ENCODE peak calls at places on chromosomes 5 and 9, in six cellular contexts. E, G, T, Y, N and X are unnamed samples.
A peak's percentile ranks its signal among the peaks of the same experiment; 100 is the strongest.

GRCh38 chr5:133635051-133635450 is 22.7 kb upstream of the FSTL4 start:
- DNase-seq in E (no peak), G (no peak), T (peak; percentile 72), Y (no peak), N (peak; percentile 67), X (no peak)

GRCh38 chr5:27010646-27011045 is 27.7 kb downstream of the CDH9 start:
- DNase-seq in E (no peak), G (no peak), T (no peak), Y (no peak), N (no peak), X (no peak)

GRCh38 chr5:139050432-139050831 is 147.7 kb downstream of the SIL1 start:
- DNase-seq in E (no peak), G (no peak), T (peak; percentile 22), Y (no peak), N (no peak), X (no peak)

GRCh38 chr9:34742710-34743109 is 32.8 kb upstream of the CCL21 start:
- DNase-seq in E (no peak), G (no peak), T (no peak), Y (no peak), N (no peak), X (no peak)

GRCh38 chr5:133944263-133945230 is 23.9 kb downstream of the C5orf15 start:
- DNase-seq in E (peak; percentile 87), G (no peak), T (peak; percentile 87), Y (peak; percentile 65), N (peak; percentile 62), X (no peak)

GRCh38 chr5:106530150-106530549 is 1140.6 kb downstream of the EFNA5 start:
- DNase-seq in E (no peak), G (no peak), T (no peak), Y (no peak), N (no peak), X (no peak)

GRCh38 chr9:135130266-135130976 is 43.0 kb downstream of the OLFM1 start:
- DNase-seq in E (no peak), G (no peak), T (peak; percentile 82), Y (no peak), N (peak; percentile 24), X (peak; percentile 56)

GRCh38 chr5:65625743-65626142 is 916 bp downstream of the SHLD3 start:
- DNase-seq in E (peak; percentile 13), G (no peak), T (no peak), Y (no peak), N (no peak), X (no peak)

GRCh38 chr9:110939573-110939972 is 98.7 kb downstream of the LPAR1 start:
- DNase-seq in E (no peak), G (no peak), T (no peak), Y (no peak), N (no peak), X (no peak)

GRCh38 chr9:133877967-133878366 is 114.2 kb downstream of the VAV2 start:
- DNase-seq in E (no peak), G (no peak), T (no peak), Y (peak; percentile 6), N (no peak), X (no peak)

GRCh38 chr5:168106008-168106761 is 185.3 kb upstream of the WWC1 start:
- DNase-seq in E (no peak), G (no peak), T (no peak), Y (no peak), N (no peak), X (no peak)

GRCh38 chr5:30991462-30991861 is 202.0 kb upstream of the CDH6 start:
- DNase-seq in E (no peak), G (no peak), T (no peak), Y (no peak), N (no peak), X (no peak)

GRCh38 chr9:107029146-107029545 is 166.2 kb downstream of the ZNF462 start:
- DNase-seq in E (no peak), G (no peak), T (no peak), Y (peak; percentile 83), N (no peak), X (no peak)

GRCh38 chr9:15306068-15306756 is 804 bp downstream of the TTC39B start:
- DNase-seq in E (peak; percentile 73), G (peak; percentile 20), T (no peak), Y (no peak), N (peak; percentile 36), X (peak; percentile 89)

GRCh38 chr5:151234476-151235238 is 10.8 kb upstream of the CCDC69 start:
- DNase-seq in E (no peak), G (no peak), T (no peak), Y (no peak), N (no peak), X (peak; percentile 79)

GRCh38 chr5:169808118-169808581 is 171.1 kb downstream of the DOCK2 start:
- DNase-seq in E (peak; percentile 81), G (no peak), T (peak; percentile 10), Y (no peak), N (no peak), X (no peak)

GRCh38 chr5:54520438-54520846 is 2.9 kb downstream of the SNX18 start:
- DNase-seq in E (peak; percentile 32), G (no peak), T (peak; percentile 70), Y (no peak), N (peak; percentile 45), X (peak; percentile 46)

GRCh38 chr9:130833324-130833990 is 1.6 kb upstream of the ABL1 start:
- DNase-seq in E (no peak), G (no peak), T (no peak), Y (peak; percentile 27), N (no peak), X (no peak)

GRCh38 chr9:1216532-1216931 is 166.4 kb downstream of the DMRT2 start:
- DNase-seq in E (no peak), G (no peak), T (no peak), Y (no peak), N (no peak), X (no peak)

GRCh38 chr5:14038341-14038959 is 94.0 kb upstream of the DNAH5 start:
- DNase-seq in E (no peak), G (no peak), T (no peak), Y (no peak), N (peak; percentile 34), X (no peak)

GRCh38 chr5:166907314-166907713 is 1384.1 kb upstream of the WWC1 start:
- DNase-seq in E (no peak), G (no peak), T (no peak), Y (no peak), N (peak; percentile 89), X (no peak)

GRCh38 chr5:171984748-171985419 is 21.6 kb downstream of the FBXW11 start:
- DNase-seq in E (no peak), G (no peak), T (peak; percentile 37), Y (no peak), N (peak; percentile 18), X (no peak)

GRCh38 chr5:75335952-75336624 is 932 bp upstream of the HMGCR start:
- DNase-seq in E (peak; percentile 62), G (no peak), T (peak; percentile 88), Y (peak; percentile 63), N (peak; percentile 62), X (no peak)

DNA sequence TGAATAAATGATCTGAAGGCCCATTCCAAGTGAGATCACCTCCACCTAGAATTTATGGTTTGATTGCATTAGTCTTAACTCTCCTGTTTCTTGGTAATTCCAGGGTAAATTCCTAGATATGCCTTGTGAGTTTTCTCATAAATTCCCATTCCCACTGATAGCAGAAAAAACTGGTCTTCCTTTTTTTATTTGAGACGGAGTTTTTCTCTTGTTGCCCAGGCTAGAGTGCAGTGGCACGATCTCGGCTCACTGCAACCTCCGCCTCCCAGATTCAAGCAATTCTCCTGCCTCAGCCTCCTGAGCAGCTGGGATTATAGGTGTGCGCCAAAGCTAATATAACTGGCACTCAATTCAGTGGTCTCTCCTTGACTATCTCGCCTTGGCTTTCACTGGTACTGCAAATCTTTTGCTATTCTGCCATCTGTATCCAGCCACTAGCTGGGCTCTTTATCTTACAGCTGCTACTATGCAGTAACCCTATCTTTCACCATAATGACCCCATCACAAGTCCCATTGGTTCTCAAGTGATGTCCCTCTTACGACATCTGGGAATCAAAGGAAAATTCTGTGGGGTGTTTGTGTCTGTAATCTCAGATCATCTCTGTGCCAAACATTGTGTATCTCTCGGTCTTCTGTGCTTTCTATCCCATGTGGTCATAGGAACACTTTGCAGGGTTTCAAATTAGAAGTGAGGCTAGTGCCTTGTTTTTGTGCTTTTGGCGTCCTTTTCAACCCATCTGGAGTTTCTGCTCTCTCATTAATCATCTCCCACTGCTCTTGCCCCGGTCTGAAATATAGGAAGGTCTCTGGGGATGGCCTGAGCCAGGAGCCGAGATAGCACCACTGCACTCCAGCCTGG is 14.4 kb downstream of the HNRNPK start:
- DNase-seq in E (peak; percentile 34), G (no peak), T (no peak), Y (no peak), N (no peak), X (no peak)
- H3K27ac ChIP-seq in E (peak overlapping the region; percentile 15), G (no peak overlapping the region), T (peak overlapping the region; percentile 80), Y (peak overlapping the region; percentile 35), N (peak overlapping the region; percentile 65), X (no peak overlapping the region)

DNA sequence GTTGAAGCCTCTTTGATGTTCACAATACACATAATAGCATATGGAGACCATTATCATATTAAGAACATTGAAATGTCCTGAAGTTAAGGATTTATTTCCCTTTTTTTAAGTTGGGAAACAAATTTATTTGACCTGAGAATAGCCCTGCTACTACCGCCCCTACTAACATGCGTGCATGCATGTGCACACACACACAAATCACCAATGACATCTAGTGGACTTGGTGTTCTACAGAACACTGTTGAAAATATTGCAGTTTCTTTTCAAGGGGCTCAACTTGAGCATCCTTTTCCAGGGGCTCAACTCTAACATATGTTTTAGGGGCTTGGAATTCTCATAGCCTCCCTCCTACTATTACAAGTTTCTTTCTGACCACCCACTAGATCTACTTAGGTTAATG is 124.9 kb upstream of the C6 start:
- DNase-seq in E (no peak), G (no peak), T (no peak), Y (no peak), N (no peak), X (no peak)
- TF ChIP-seq CTCF in E (no peak), G (no peak), T (peak; percentile 34), Y (no peak), N (no peak), X (no peak)

GRCh38 chr9:79242489-79242888 is 329.3 kb upstream of the TLE4 start:
- DNase-seq in E (no peak), G (no peak), T (no peak), Y (no peak), N (no peak), X (no peak)

GRCh38 chr9:79240774-79241173 is 331.0 kb upstream of the TLE4 start:
- DNase-seq in E (peak; percentile 72), G (no peak), T (no peak), Y (no peak), N (no peak), X (no peak)

GRCh38 chr9:79247021-79247420 is 324.7 kb upstream of the TLE4 start:
- DNase-seq in E (no peak), G (no peak), T (no peak), Y (no peak), N (no peak), X (no peak)

GRCh38 chr9:79246170-79246569 is 325.6 kb upstream of the TLE4 start:
- DNase-seq in E (peak; percentile 24), G (no peak), T (no peak), Y (no peak), N (no peak), X (no peak)
- H3K27ac ChIP-seq in E (no peak overlapping the region), G (no peak overlapping the region), T (no peak overlapping the region), Y (no peak overlapping the region), N (no peak overlapping the region), X (no peak overlapping the region)

DNA sequence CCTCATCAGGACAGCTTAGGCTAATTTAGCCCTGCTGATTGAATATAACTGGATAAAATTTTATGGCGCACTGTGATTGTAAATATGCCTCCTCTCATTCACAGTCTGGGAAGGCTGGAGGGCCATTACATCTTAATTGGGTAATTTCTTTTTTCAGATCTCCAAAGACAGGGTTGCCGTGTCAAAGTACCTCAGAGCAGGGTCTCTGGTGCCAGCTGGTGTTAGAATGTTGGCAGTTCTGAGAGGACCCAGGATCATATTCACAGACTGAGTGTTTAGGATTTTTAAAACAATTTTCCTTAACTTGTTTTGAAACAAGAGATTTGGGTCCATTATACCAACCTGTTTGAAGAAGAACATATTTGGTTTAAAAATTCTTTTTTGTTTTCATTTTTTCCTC is 455.7 kb upstream of the TLE4 start:
- DNase-seq in E (no peak), G (no peak), T (no peak), Y (no peak), N (no peak), X (no peak)
- TF ChIP-seq CTCF in E (no peak), G (no peak), T (no peak), Y (no peak), N (no peak), X (no peak)